ENCODE peak calls at places on chromosome 9, in four cellular contexts. One of them, this sample, is unnamed.

GRCh38 chr9:75186767-75187380 is 98.6 kb downstream of the OSTF1 start:
- DNase-seq in keratinocyte: no peak
- DNase-seq in left lung: no peak
- DNase-seq in Panc1: peak; percentile 5
- DNase-seq in this sample: no peak

GRCh38 chr9:129138476-129139232 is 27.4 kb downstream of the PTPA start:
- DNase-seq in left lung: no peak
- DNase-seq in Panc1: no peak
- DNase-seq in keratinocyte: no peak
- DNase-seq in this sample: no peak

GRCh38 chr9:87500491-87500890 is 2.8 kb downstream of the DAPK1 start:
- DNase-seq in Panc1: no peak
- DNase-seq in keratinocyte: no peak
- DNase-seq in left lung: no peak
- DNase-seq in this sample: no peak

GRCh38 chr9:20620658-20621552 is 1.4 kb downstream of the MLLT3 start:
- DNase-seq in Panc1: no peak
- DNase-seq in keratinocyte: no peak
- DNase-seq in left lung: peak; percentile 82
- DNase-seq in this sample: no peak

GRCh38 chr9:4293293-4293931 is 6.5 kb downstream of the GLIS3 start:
- DNase-seq in keratinocyte: no peak
- DNase-seq in Panc1: no peak
- DNase-seq in left lung: no peak
- DNase-seq in this sample: peak; percentile 77

GRCh38 chr9:125435776-125436612 is 174.4 kb downstream of the GAPVD1 start:
- DNase-seq in Panc1: no peak
- DNase-seq in left lung: no peak
- DNase-seq in keratinocyte: no peak
- DNase-seq in this sample: no peak

GRCh38 chr9:16158063-16158462 is 605.2 kb downstream of the CCDC171 start:
- DNase-seq in left lung: no peak
- DNase-seq in keratinocyte: no peak
- DNase-seq in Panc1: no peak
- DNase-seq in this sample: no peak

GRCh38 chr9:95043826-95044225 is 273.7 kb downstream of the FANCC start:
- DNase-seq in Panc1: no peak
- DNase-seq in keratinocyte: no peak
- DNase-seq in left lung: no peak
- DNase-seq in this sample: no peak

GRCh38 chr9:3992924-3993323 is 306.9 kb downstream of the GLIS3 start:
- DNase-seq in left lung: no peak
- DNase-seq in Panc1: no peak
- DNase-seq in keratinocyte: no peak
- DNase-seq in this sample: no peak

GRCh38 chr9:94167055-94167346 is 82.7 kb downstream of the PTPDC1 start:
- DNase-seq in Panc1: peak; percentile 13
- DNase-seq in left lung: no peak
- DNase-seq in keratinocyte: no peak
- DNase-seq in this sample: no peak

GRCh38 chr9:93268551-93269314 is 84.8 kb downstream of the WNK2 start:
- DNase-seq in keratinocyte: no peak
- DNase-seq in left lung: peak; percentile 44
- DNase-seq in Panc1: no peak
- DNase-seq in this sample: no peak

GRCh38 chr9:33249087-33249657 is 9.2 kb downstream of the SPINK4 start:
- DNase-seq in keratinocyte: no peak
- DNase-seq in left lung: no peak
- DNase-seq in Panc1: no peak
- DNase-seq in this sample: no peak

GRCh38 chr9:133687856-133688761 is 50.0 kb downstream of the SARDH start:
- DNase-seq in left lung: peak; percentile 70
- DNase-seq in Panc1: no peak
- DNase-seq in keratinocyte: no peak
- DNase-seq in this sample: no peak

GRCh38 chr9:96327694-96328352 is 25.8 kb upstream of the HSD17B3 start:
- DNase-seq in left lung: no peak
- DNase-seq in Panc1: no peak
- DNase-seq in keratinocyte: peak; percentile 5
- DNase-seq in this sample: no peak

GRCh38 chr9:8604201-8604600 is 804.6 kb upstream of the DMAC1 start:
- DNase-seq in left lung: no peak
- DNase-seq in Panc1: no peak
- DNase-seq in keratinocyte: no peak
- DNase-seq in this sample: no peak

GRCh38 chr9:116549061-116549664 is 137.9 kb upstream of the TRIM32 start:
- DNase-seq in Panc1: no peak
- DNase-seq in left lung: peak; percentile 88
- DNase-seq in keratinocyte: peak; percentile 28
- DNase-seq in this sample: peak; percentile 82

GRCh38 chr9:99833735-99834134 is 12.1 kb downstream of the NR4A3 start:
- DNase-seq in left lung: no peak
- DNase-seq in keratinocyte: no peak
- DNase-seq in Panc1: no peak
- DNase-seq in this sample: no peak

GRCh38 chr9:2639786-2640185 is 18.2 kb downstream of the VLDLR start:
- DNase-seq in keratinocyte: no peak
- DNase-seq in Panc1: no peak
- DNase-seq in left lung: no peak
- DNase-seq in this sample: no peak

GRCh38 chr9:87513171-87513570 is 15.5 kb downstream of the DAPK1 start:
- DNase-seq in left lung: no peak
- DNase-seq in Panc1: no peak
- DNase-seq in keratinocyte: no peak
- DNase-seq in this sample: no peak

GRCh38 chr9:129027685-129028191 is 393 bp downstream of the SH3GLB2 start:
- DNase-seq in left lung: no peak
- DNase-seq in keratinocyte: no peak
- DNase-seq in Panc1: no peak
- DNase-seq in this sample: no peak

GRCh38 chr9:3498691-3499090 is 27.1 kb downstream of the RFX3 start:
- DNase-seq in Panc1: no peak
- DNase-seq in left lung: no peak
- DNase-seq in keratinocyte: no peak
- DNase-seq in this sample: no peak

DNA sequence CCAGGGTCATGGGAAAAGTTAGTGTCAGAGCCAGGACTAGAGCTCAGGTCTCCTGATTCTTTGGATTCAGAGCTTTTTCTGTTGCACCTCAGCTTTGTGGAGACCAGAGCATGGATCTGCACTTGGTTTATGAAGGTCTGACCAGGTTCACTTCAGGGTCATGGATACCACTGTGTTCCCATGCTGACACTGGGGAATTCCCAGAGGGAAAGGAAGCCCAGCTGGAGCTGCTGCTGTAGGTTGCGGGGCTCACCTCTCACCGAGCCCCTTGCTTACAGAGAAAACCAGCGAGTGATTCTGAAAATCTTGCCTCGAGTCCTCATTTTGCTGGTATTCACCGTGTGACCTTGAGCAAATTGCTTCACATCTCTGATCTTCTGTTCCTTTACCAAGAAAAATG is 83.0 kb downstream of the RGS3 start:
- DNase-seq in keratinocyte: no peak
- DNase-seq in Panc1: no peak
- DNase-seq in left lung: no peak
- DNase-seq in this sample: no peak
- H3K27ac ChIP-seq in keratinocyte: no peak overlapping the region
- H3K27ac ChIP-seq in Panc1: no peak overlapping the region
- H3K27ac ChIP-seq in left lung: no peak overlapping the region
- H3K27ac ChIP-seq in this sample: no peak overlapping the region

DNA sequence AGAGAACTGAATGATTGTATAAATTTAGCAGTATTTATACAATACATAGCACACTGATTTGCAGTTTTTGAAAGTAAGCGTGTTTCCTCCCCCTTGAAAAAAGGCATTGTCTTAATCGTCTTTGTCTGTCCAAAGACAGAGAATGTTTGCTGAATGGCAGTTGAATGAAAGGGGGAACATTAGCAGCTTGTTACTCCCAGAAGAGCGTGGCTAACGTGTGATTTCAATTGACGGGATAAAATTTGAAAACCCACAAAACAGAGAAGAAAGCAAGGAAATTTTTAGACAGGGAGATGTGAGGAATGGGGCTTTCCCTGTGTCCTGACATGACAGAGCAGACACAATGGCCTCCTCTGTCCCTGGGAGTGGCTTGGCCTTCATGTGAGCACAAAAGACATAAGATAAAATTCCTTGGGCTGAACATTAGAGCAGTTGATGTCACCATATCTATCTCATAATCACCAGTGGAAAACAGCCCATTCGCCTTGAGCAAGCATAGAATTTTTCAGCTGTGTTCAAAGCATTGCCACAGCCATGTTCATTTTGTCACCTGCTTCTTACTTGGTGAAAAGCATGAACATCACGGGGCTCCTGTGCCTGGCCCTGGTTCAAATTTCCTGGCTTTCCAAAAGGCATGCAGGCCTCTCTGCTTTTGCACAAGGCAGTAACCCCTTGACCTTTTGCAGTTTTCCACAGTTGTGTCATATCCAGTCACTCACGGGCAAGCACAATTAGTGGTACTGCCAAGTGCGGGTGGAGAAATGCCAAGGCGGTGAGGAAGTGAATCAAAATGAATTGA is 126.9 kb downstream of the TLE1 start:
- DNase-seq in left lung: no peak
- DNase-seq in Panc1: peak; percentile 82
- DNase-seq in keratinocyte: peak; percentile 41
- DNase-seq in this sample: no peak
- H3K27ac ChIP-seq in left lung: no peak overlapping the region
- H3K27ac ChIP-seq in Panc1: no peak overlapping the region
- H3K27ac ChIP-seq in keratinocyte: no peak overlapping the region
- H3K27ac ChIP-seq in this sample: peak overlapping the region; percentile 29

DNA sequence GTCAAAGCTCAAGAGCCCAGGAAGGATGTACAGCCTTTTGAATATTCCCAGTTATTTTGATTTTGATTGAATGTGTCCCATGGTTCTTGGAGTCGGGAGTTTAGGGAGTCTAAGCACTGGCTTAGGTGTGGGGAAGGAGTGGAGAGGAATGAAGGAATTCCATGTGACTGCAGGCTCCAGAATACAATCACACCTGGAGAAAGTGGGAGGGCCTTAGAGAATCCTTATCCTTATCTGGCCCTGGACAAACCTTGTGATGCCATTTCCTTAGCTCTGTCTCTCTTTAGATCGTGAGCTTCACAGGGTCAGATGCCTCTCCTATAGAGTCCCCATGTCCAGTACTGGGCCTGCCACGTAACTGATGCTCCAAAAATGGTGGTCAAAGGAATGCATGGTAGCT is 4.2 kb upstream of the EEIG1 start:
- DNase-seq in keratinocyte: no peak
- DNase-seq in Panc1: no peak
- DNase-seq in left lung: no peak
- DNase-seq in this sample: no peak
- H3K27ac ChIP-seq in keratinocyte: no peak overlapping the region
- H3K27ac ChIP-seq in Panc1: peak overlapping the region; percentile 74
- H3K27ac ChIP-seq in left lung: no peak overlapping the region
- H3K27ac ChIP-seq in this sample: no peak overlapping the region

GRCh38 chr9:77729177-77729576 is 81.1 kb upstream of the GNA14 start:
- DNase-seq in left lung: no peak
- DNase-seq in Panc1: no peak
- DNase-seq in keratinocyte: no peak
- DNase-seq in this sample: no peak

GRCh38 chr9:77725051-77725702 is 77.1 kb upstream of the GNA14 start:
- DNase-seq in left lung: no peak
- DNase-seq in Panc1: no peak
- DNase-seq in keratinocyte: no peak
- DNase-seq in this sample: no peak

GRCh38 chr9:77725820-77726219 is 77.7 kb upstream of the GNA14 start:
- DNase-seq in Panc1: no peak
- DNase-seq in keratinocyte: no peak
- DNase-seq in left lung: no peak
- DNase-seq in this sample: no peak

GRCh38 chr9:77726289-77726688 is 78.2 kb upstream of the GNA14 start:
- DNase-seq in Panc1: no peak
- DNase-seq in left lung: no peak
- DNase-seq in keratinocyte: no peak
- DNase-seq in this sample: no peak

GRCh38 chr9:77726814-77727213 is 78.7 kb upstream of the GNA14 start:
- DNase-seq in keratinocyte: no peak
- DNase-seq in left lung: no peak
- DNase-seq in Panc1: no peak
- DNase-seq in this sample: no peak
- H3K27ac ChIP-seq in keratinocyte: no peak overlapping the region
- H3K27ac ChIP-seq in left lung: no peak overlapping the region
- H3K27ac ChIP-seq in Panc1: no peak overlapping the region
- H3K27ac ChIP-seq in this sample: no peak overlapping the region

DNA sequence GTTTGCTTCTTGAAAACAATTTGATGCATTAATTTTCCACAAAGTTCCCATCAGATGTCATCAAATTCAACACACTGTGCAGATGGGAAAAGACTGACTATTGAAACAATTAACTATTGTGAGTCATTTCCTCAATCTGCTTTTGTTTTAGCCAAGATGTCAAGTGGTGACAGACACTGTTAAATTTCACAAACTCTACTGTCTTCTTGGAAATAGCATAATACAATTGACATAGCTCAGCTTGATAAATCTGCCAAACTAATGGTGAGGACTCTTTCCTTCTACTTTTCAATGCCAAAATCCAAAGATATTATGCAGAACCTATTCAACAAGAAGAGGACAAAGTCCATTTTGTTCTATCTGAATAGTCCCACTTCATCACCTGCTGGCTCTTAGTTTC is 242.3 kb downstream of the CAAP1 start:
- DNase-seq in keratinocyte: no peak
- DNase-seq in left lung: no peak
- DNase-seq in Panc1: no peak
- DNase-seq in this sample: no peak
- H3K27ac ChIP-seq in keratinocyte: no peak overlapping the region
- H3K27ac ChIP-seq in left lung: no peak overlapping the region
- H3K27ac ChIP-seq in Panc1: no peak overlapping the region
- H3K27ac ChIP-seq in this sample: no peak overlapping the region

This sample was measured in epithelial cell of prostate.